ENCODE peak calls at places on chromosomes 12 and 14, in four cellular contexts. B is heart left ventricle, U is esophagus muscularis mucosa, V is fibroblast of pulmonary artery. N is an unnamed sample.

GRCh38 chr12:92991134-92991533 is 62.0 kb upstream of the EEA1 start:
- DNase-seq in B (no peak), U (no peak), V (no peak), N (no peak)

GRCh38 chr14:96409701-96410100 is 17.8 kb downstream of the AK7 start:
- DNase-seq in B (no peak), U (no peak), V (no peak), N (no peak)

GRCh38 chr14:103061482-103061976 is 4.2 kb upstream of the CDC42BPB start:
- DNase-seq in B (no peak), U (no peak), V (no peak), N (no peak)

GRCh38 chr12:11730299-11731041 is 81.0 kb downstream of the ETV6 start:
- DNase-seq in B (no peak), U (no peak), V (no peak), N (no peak)

GRCh38 chr12:32603858-32604257 is 75.2 kb upstream of the DNM1L start:
- DNase-seq in B (no peak), U (no peak), V (peak; percentile 49), N (peak; percentile 45)

GRCh38 chr12:68432622-68433021 is 100.5 kb upstream of the MDM1 start:
- DNase-seq in B (no peak), U (no peak), V (no peak), N (no peak)

GRCh38 chr14:35399083-35399807 is 5.3 kb downstream of the NFKBIA start:
- DNase-seq in B (no peak), U (no peak), V (peak; percentile 51), N (no peak)

GRCh38 chr12:88417531-88417930 is 162.7 kb downstream of the KITLG start:
- DNase-seq in B (no peak), U (no peak), V (no peak), N (no peak)

GRCh38 chr12:30461011-30461670 is 234.5 kb downstream of the IPO8 start:
- DNase-seq in B (no peak), U (no peak), V (no peak), N (peak; percentile 22)

GRCh38 chr14:50882932-50883826 is 11.3 kb downstream of the ABHD12B start:
- DNase-seq in B (no peak), U (no peak), V (no peak), N (no peak)

GRCh38 chr14:77133718-77134338 is 7.8 kb downstream of the ZDHHC22 start:
- DNase-seq in B (no peak), U (no peak), V (peak; percentile 82), N (peak; percentile 74)

GRCh38 chr14:77131206-77131605 is 10.4 kb downstream of the ZDHHC22 start:
- DNase-seq in B (no peak), U (no peak), V (no peak), N (no peak)

GRCh38 chr14:77128414-77128891 is 13.1 kb downstream of the ZDHHC22 start:
- DNase-seq in B (no peak), U (no peak), V (peak; percentile 8), N (peak; percentile 24)

GRCh38 chr14:77130386-77130785 is 11.2 kb downstream of the ZDHHC22 start:
- DNase-seq in B (no peak), U (no peak), V (no peak), N (no peak)

GRCh38 chr14:77131871-77132486 is 9.6 kb downstream of the ZDHHC22 start:
- DNase-seq in B (no peak), U (no peak), V (no peak), N (no peak)
- TF ChIP-seq CTCF in B (no peak), U (no peak), V (no peak), N (no peak)

GRCh38 chr14:104545151-104545931 is 34.2 kb upstream of the C14orf180 start:
- DNase-seq in B (no peak), U (no peak), V (no peak), N (no peak)

GRCh38 chr14:104546591-104547309 is 32.8 kb upstream of the C14orf180 start:
- DNase-seq in B (peak; percentile 3), U (no peak), V (no peak), N (no peak)

GRCh38 chr14:104542871-104543830 is 36.4 kb upstream of the C14orf180 start:
- DNase-seq in B (no peak), U (no peak), V (no peak), N (no peak)

GRCh38 chr14:104546021-104546491 is 33.5 kb upstream of the C14orf180 start:
- DNase-seq in B (peak; percentile 8), U (no peak), V (no peak), N (no peak)

DNA sequence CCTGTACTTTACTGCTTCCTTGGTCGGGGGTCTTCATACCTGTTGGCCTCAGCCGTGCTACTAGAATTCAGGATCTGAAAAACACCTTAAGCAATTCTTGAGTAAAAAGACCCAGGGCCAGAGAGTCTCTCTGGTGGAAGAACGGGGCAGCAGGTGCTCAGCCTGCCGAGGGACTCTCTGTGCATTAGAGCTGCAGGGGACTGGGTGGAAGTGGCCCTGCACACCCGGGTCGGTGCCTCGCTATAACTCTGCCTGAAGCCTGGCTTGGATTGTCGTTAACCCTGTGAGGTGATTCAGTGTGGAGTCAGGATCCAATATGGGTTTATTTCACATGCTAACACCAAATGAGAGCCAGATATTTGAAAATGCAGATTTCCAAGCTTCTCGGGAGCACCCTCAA is 35.2 kb upstream of the C14orf180 start:
- DNase-seq in B (no peak), U (no peak), V (no peak), N (no peak)
- H3K4me3 ChIP-seq in B (no peak overlapping the region), U (no peak overlapping the region), V (no peak overlapping the region), N (no peak overlapping the region)

GRCh38 chr12:29208060-29208459 is 59.0 kb downstream of the FAR2 start:
- DNase-seq in B (no peak), U (no peak), V (no peak), N (no peak)

GRCh38 chr12:29208935-29209701 is 60.0 kb downstream of the FAR2 start:
- DNase-seq in B (no peak), U (no peak), V (no peak), N (no peak)

GRCh38 chr12:29212682-29213397 is 63.8 kb downstream of the FAR2 start:
- DNase-seq in B (no peak), U (no peak), V (peak; percentile 13), N (peak; percentile 47)

GRCh38 chr12:29207120-29207519 is 58.0 kb downstream of the FAR2 start:
- DNase-seq in B (no peak), U (no peak), V (peak; percentile 71), N (peak; percentile 81)
- TF ChIP-seq CTCF in B (no peak), U (no peak), V (no peak), N (peak; percentile 11)

GRCh38 chr14:65333926-65334687 is 78.4 kb upstream of the FUT8 start:
- DNase-seq in B (no peak), U (no peak), V (peak; percentile 71), N (peak; percentile 81)
- H3K4me3 ChIP-seq in B (no peak overlapping the region), U (no peak overlapping the region), V (no peak overlapping the region), N (no peak overlapping the region)

GRCh38 chr12:111298583-111299436 is 70.1 kb downstream of the PHETA1 start:
- DNase-seq in B (peak; percentile 27), U (no peak), V (peak; percentile 60), N (peak; percentile 71)
- TF ChIP-seq CTCF in B (peak; percentile 74), U (peak; percentile 50), V (peak; percentile 94), N (peak; percentile 99)

GRCh38 chr14:100438678-100439592 is 115.8 kb downstream of the SLC25A47 start:
- DNase-seq in B (no peak), U (no peak), V (peak; percentile 68), N (peak; percentile 68)
- H3K4me3 ChIP-seq in B (no peak overlapping the region), U (no peak overlapping the region), V (no peak overlapping the region), N (no peak overlapping the region)

GRCh38 chr12:115630133-115630532 is 647.4 kb downstream of the MED13L start:
- DNase-seq in B (no peak), U (no peak), V (no peak), N (no peak)

GRCh38 chr12:115636546-115636945 is 640.9 kb downstream of the MED13L start:
- DNase-seq in B (no peak), U (no peak), V (no peak), N (no peak)

GRCh38 chr12:115632323-115632722 is 645.2 kb downstream of the MED13L start:
- DNase-seq in B (no peak), U (no peak), V (peak; percentile 49), N (peak; percentile 41)
- TF ChIP-seq CTCF in B (peak; percentile 39), U (peak; percentile 9), V (peak; percentile 28), N (peak; percentile 37)

DNA sequence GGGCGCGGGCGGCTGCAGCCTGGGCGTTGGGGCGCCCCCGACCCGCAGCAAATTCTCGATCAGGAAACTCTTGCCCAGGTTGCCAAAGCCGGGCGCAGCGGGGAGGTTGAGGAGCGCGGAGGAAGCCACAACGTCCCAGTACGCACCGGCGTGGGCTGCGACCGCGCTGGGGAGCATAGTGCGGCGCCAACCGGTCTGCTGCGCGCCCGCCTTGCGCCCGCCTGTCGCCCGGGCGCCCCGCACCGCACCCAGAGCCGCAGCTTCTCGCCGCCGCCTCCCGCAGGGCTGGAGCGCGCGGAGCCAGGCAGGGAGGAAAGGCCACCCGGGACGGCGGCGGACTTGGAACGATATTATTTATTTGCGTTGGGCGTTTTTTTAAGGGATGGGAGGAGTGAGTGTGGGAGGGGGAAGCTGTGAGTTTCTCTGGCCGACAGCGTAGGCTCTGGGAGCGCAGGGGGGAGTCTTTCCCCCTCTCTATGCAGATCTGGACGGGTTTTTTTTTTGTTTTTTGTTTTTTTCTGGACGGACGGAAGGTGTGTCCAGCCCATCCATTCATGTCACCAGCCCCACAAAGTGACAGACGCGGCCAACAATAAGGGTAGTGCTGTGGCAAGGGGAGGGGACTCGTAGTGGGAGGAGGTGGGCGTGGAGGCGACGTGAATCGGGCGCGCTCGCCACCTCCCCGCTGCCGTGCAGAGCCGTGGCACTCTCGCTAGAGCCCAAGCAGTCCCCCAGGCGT is at the start of gene DBX2:
- DNase-seq in B (no peak), U (no peak), V (no peak), N (peak; percentile 4)
- H3K4me3 ChIP-seq in B (peak within 1 kb of the TSS; percentile 51), U (peak within 1 kb of the TSS; percentile 31), V (peak within 1 kb of the TSS; percentile 39), N (peak within 1 kb of the TSS; percentile 44)

GRCh38 chr12:115569694-115570093 is 707.8 kb downstream of the MED13L start:
- DNase-seq in B (no peak), U (no peak), V (no peak), N (peak; percentile 9)
- TF ChIP-seq CTCF in B (no peak), U (no peak), V (no peak), N (peak; percentile 29)

DNA sequence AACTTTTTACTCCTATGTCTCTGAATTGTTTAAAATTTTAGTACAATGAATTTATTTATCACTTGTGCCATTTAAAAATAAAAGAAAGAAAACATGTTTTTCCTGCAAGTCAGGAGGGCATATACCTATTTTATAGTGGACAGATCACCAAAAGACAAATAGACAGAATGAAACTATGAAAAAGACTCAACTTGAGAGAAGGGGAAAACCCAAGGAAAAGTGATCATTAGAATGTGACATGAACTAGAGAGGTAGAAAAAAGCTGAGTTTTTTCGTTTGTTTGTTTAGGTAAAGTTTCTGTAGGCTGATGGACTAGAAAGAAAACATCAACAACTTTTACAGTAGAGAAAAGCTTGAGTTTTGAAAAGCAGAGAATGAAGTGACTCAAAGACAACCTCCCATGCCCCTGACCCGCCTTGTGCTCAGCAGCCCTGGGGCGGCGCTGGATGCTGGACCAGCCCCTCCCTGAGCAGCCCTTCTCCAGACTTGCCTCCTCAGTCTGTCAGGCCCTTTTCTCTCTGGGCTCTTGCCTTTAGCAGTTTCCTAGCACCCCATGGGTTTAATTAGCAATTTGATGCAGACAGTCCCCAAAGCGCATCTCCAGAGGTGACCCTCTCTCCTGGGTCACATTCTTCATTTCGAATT is 95.1 kb upstream of the ARID2 start:
- DNase-seq in B (no peak), U (no peak), V (no peak), N (no peak)
- H3K4me3 ChIP-seq in B (no peak overlapping the region), U (no peak overlapping the region), V (no peak overlapping the region), N (no peak overlapping the region)

N was measured in choroid plexus epithelial cell.